ENCODE peak calls at places on chromosomes 7 and 10, in six cellular contexts. One of them, this sample, is unnamed.

GRCh38 chr7:31249671-31250070 is 90.9 kb downstream of the NEUROD6 start:
- DNase-seq in K562: no peak
- DNase-seq in HepG2: no peak
- DNase-seq in IMR-90: no peak
- DNase-seq in SK-N-SH: no peak
- DNase-seq in GM12878: no peak
- DNase-seq in this sample: no peak

GRCh38 chr10:29532256-29532878 is 102.4 kb downstream of the SVIL start:
- DNase-seq in K562: no peak
- DNase-seq in HepG2: no peak
- DNase-seq in IMR-90: no peak
- DNase-seq in SK-N-SH: no peak
- DNase-seq in GM12878: no peak
- DNase-seq in this sample: no peak

GRCh38 chr7:130941322-130942210 is 207.6 kb upstream of the KLF14 start:
- DNase-seq in K562: peak
- DNase-seq in HepG2: peak
- DNase-seq in IMR-90: peak
- DNase-seq in SK-N-SH: no peak
- DNase-seq in GM12878: no peak
- DNase-seq in this sample: peak

GRCh38 chr7:141074997-141075396 is 1.1 kb downstream of the TMEM178B start:
- DNase-seq in K562: no peak
- DNase-seq in HepG2: no peak
- DNase-seq in IMR-90: no peak
- DNase-seq in SK-N-SH: peak
- DNase-seq in GM12878: no peak
- DNase-seq in this sample: no peak

GRCh38 chr10:79356104-79356503 is 8.8 kb downstream of the PPIF start:
- DNase-seq in K562: peak
- DNase-seq in HepG2: no peak
- DNase-seq in IMR-90: no peak
- DNase-seq in SK-N-SH: no peak
- DNase-seq in GM12878: no peak
- DNase-seq in this sample: no peak

GRCh38 chr7:7564323-7564780 is 2.3 kb upstream of the MIOS start:
- DNase-seq in K562: no peak
- DNase-seq in HepG2: no peak
- DNase-seq in IMR-90: peak
- DNase-seq in SK-N-SH: no peak
- DNase-seq in GM12878: no peak
- DNase-seq in this sample: peak

GRCh38 chr10:125719173-125720001 is at the start of gene EDRF1:
- DNase-seq in K562: peak
- DNase-seq in HepG2: peak
- DNase-seq in IMR-90: peak
- DNase-seq in SK-N-SH: peak
- DNase-seq in GM12878: peak
- DNase-seq in this sample: peak

GRCh38 chr7:105876964-105877601 is 684 bp upstream of the ATXN7L1 start:
- DNase-seq in K562: peak
- DNase-seq in HepG2: peak
- DNase-seq in IMR-90: peak
- DNase-seq in SK-N-SH: peak
- DNase-seq in GM12878: no peak
- DNase-seq in this sample: peak

GRCh38 chr10:110502851-110503301 is 5.2 kb downstream of the DUSP5 start:
- DNase-seq in K562: no peak
- DNase-seq in HepG2: no peak
- DNase-seq in IMR-90: peak
- DNase-seq in SK-N-SH: no peak
- DNase-seq in GM12878: peak
- DNase-seq in this sample: no peak

DNA sequence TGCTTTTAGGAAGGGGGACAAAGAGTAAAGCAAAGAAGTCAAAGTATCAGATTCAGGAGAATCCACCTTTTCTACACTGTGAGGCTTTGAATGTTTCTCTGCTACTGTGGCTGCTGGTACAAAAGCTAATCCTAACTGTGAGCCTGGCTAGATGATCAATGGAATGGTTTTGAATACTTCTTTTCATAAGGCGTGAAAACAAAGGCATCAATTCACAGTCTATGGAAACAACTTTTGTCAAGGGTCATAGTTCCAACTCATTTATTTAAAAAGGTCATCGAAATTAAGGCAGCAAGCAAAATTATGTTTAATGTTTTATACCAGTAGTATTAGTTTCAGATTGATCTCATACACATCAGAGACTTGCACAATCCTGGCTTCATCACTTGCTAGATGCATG is 118.1 kb downstream of the CTTNBP2 start:
- DNase-seq in K562: no peak
- DNase-seq in HepG2: no peak
- DNase-seq in IMR-90: no peak
- DNase-seq in SK-N-SH: no peak
- DNase-seq in GM12878: no peak
- DNase-seq in this sample: no peak
- TF ChIP-seq SMC3 in K562: no peak
- TF ChIP-seq SMC3 in HepG2: no peak
- TF ChIP-seq SMC3 in IMR-90: no peak
- TF ChIP-seq SMC3 in SK-N-SH: no peak
- TF ChIP-seq SMC3 in GM12878: no peak
- TF ChIP-seq SMC3 in this sample: no peak

GRCh38 chr7:17056491-17057142 is 174.8 kb upstream of the AGR3 start:
- DNase-seq in K562: no peak
- DNase-seq in HepG2: no peak
- DNase-seq in IMR-90: peak
- DNase-seq in SK-N-SH: no peak
- DNase-seq in GM12878: no peak
- DNase-seq in this sample: no peak
- TF ChIP-seq SMC3 in K562: no peak
- TF ChIP-seq SMC3 in HepG2: no peak
- TF ChIP-seq SMC3 in IMR-90: no peak
- TF ChIP-seq SMC3 in SK-N-SH: no peak
- TF ChIP-seq SMC3 in GM12878: no peak
- TF ChIP-seq SMC3 in this sample: no peak

DNA sequence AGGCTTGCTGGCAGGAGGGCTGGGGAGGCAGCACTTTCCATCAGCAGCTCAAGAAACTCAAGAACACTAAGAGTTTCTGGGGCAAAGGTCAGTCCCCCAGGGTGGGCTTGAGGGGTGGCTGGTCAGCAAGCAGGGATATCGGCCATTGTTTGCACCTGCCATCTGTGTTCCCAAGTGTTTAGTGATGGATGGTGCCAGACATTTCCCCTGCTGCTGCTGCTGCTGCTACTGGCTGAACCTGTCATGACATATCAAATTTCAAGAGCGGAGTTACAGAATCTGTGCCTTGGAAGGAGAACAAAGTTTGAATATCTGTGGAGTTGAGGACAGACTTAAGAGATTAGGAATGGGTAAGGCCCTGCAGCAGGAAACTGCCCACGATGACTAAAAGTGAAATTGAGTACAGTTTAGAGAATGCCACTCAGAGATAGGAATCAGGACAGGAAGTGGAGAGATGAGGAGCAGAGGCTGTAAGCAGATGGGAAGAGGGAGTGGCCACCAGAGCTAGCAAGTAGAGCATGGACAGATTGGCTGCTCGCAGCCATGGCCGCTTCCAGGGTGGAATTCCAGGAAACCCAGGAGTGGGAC is 39.2 kb upstream of the PPP1R3C start:
- DNase-seq in K562: peak
- DNase-seq in HepG2: no peak
- DNase-seq in IMR-90: peak
- DNase-seq in SK-N-SH: peak
- DNase-seq in GM12878: no peak
- DNase-seq in this sample: no peak
- TF ChIP-seq SMC3 in K562: no peak
- TF ChIP-seq SMC3 in HepG2: no peak
- TF ChIP-seq SMC3 in IMR-90: no peak
- TF ChIP-seq SMC3 in SK-N-SH: no peak
- TF ChIP-seq SMC3 in GM12878: no peak
- TF ChIP-seq SMC3 in this sample: no peak

GRCh38 chr7:134827889-134828288 is 48.5 kb downstream of the CALD1 start:
- DNase-seq in K562: no peak
- DNase-seq in HepG2: no peak
- DNase-seq in IMR-90: peak
- DNase-seq in SK-N-SH: no peak
- DNase-seq in GM12878: no peak
- DNase-seq in this sample: no peak
- TF ChIP-seq SMC3 in K562: no peak
- TF ChIP-seq SMC3 in HepG2: no peak
- TF ChIP-seq SMC3 in IMR-90: no peak
- TF ChIP-seq SMC3 in SK-N-SH: no peak
- TF ChIP-seq SMC3 in GM12878: no peak
- TF ChIP-seq SMC3 in this sample: no peak

This sample was measured in A549.